ENCODE peak calls at places on chromosomes 6 and 20, in nine cellular contexts. One of them, this sample, is unnamed.
A peak's percentile ranks its signal among the peaks of the same experiment; 100 is the strongest.

GRCh38 chr20:62382306-62383198 is 4.4 kb upstream of the RPS21 start:
- DNase-seq in BE2C: peak; percentile 88
- DNase-seq in heart right ventricle: peak; percentile 76
- DNase-seq in left ventricle myocardium inferior: peak; percentile 72
- DNase-seq in A549: no peak
- DNase-seq in GM10248: peak; percentile 86
- DNase-seq in mesenteric fat pad: no peak
- DNase-seq in midbrain: peak; percentile 48
- DNase-seq in fibroblast of the conjunctiva: peak; percentile 47
- DNase-seq in this sample: peak; percentile 81

GRCh38 chr20:11195899-11196558 is 522.2 kb upstream of the JAG1 start:
- DNase-seq in A549: peak; percentile 18
- DNase-seq in GM10248: no peak
- DNase-seq in fibroblast of the conjunctiva: no peak
- DNase-seq in left ventricle myocardium inferior: no peak
- DNase-seq in BE2C: no peak
- DNase-seq in mesenteric fat pad: no peak
- DNase-seq in heart right ventricle: no peak
- DNase-seq in midbrain: no peak
- DNase-seq in this sample: no peak

GRCh38 chr6:159760602-159761057 is 1.2 kb upstream of the ACAT2 start:
- DNase-seq in mesenteric fat pad: no peak
- DNase-seq in A549: no peak
- DNase-seq in BE2C: no peak
- DNase-seq in heart right ventricle: no peak
- DNase-seq in left ventricle myocardium inferior: no peak
- DNase-seq in midbrain: no peak
- DNase-seq in fibroblast of the conjunctiva: no peak
- DNase-seq in GM10248: no peak
- DNase-seq in this sample: no peak

GRCh38 chr20:20083796-20084195 is 31.5 kb downstream of the CFAP61 start:
- DNase-seq in heart right ventricle: no peak
- DNase-seq in A549: peak; percentile 29
- DNase-seq in BE2C: no peak
- DNase-seq in GM10248: peak; percentile 46
- DNase-seq in midbrain: peak; percentile 64
- DNase-seq in left ventricle myocardium inferior: no peak
- DNase-seq in mesenteric fat pad: no peak
- DNase-seq in fibroblast of the conjunctiva: no peak
- DNase-seq in this sample: peak; percentile 73

GRCh38 chr20:38745757-38746156 is 2.5 kb upstream of the ACTR5 start:
- DNase-seq in midbrain: no peak
- DNase-seq in A549: no peak
- DNase-seq in heart right ventricle: no peak
- DNase-seq in fibroblast of the conjunctiva: no peak
- DNase-seq in BE2C: no peak
- DNase-seq in left ventricle myocardium inferior: no peak
- DNase-seq in GM10248: no peak
- DNase-seq in mesenteric fat pad: no peak
- DNase-seq in this sample: no peak

GRCh38 chr6:41894366-41895299 is 542 bp downstream of the USP49 start:
- DNase-seq in mesenteric fat pad: no peak
- DNase-seq in GM10248: no peak
- DNase-seq in BE2C: peak; percentile 7
- DNase-seq in heart right ventricle: no peak
- DNase-seq in left ventricle myocardium inferior: no peak
- DNase-seq in A549: no peak
- DNase-seq in midbrain: peak; percentile 74
- DNase-seq in fibroblast of the conjunctiva: no peak
- DNase-seq in this sample: peak; percentile 55

GRCh38 chr6:63910863-63911665 is 275.5 kb downstream of the PHF3 start:
- DNase-seq in mesenteric fat pad: no peak
- DNase-seq in GM10248: no peak
- DNase-seq in fibroblast of the conjunctiva: no peak
- DNase-seq in A549: no peak
- DNase-seq in midbrain: no peak
- DNase-seq in left ventricle myocardium inferior: no peak
- DNase-seq in BE2C: no peak
- DNase-seq in heart right ventricle: no peak
- DNase-seq in this sample: no peak

GRCh38 chr20:56986931-56987720 is 279.3 kb downstream of the BMP7 start:
- DNase-seq in midbrain: no peak
- DNase-seq in BE2C: no peak
- DNase-seq in A549: no peak
- DNase-seq in heart right ventricle: no peak
- DNase-seq in mesenteric fat pad: no peak
- DNase-seq in left ventricle myocardium inferior: no peak
- DNase-seq in fibroblast of the conjunctiva: no peak
- DNase-seq in GM10248: no peak
- DNase-seq in this sample: no peak

GRCh38 chr20:34220581-34220980 is 20.6 kb upstream of the ASIP start:
- DNase-seq in GM10248: no peak
- DNase-seq in midbrain: no peak
- DNase-seq in left ventricle myocardium inferior: no peak
- DNase-seq in fibroblast of the conjunctiva: no peak
- DNase-seq in mesenteric fat pad: no peak
- DNase-seq in A549: no peak
- DNase-seq in heart right ventricle: no peak
- DNase-seq in BE2C: no peak
- DNase-seq in this sample: no peak

GRCh38 chr6:119318730-119319129 is 30.8 kb downstream of the MAN1A1 start:
- DNase-seq in mesenteric fat pad: no peak
- DNase-seq in midbrain: no peak
- DNase-seq in BE2C: no peak
- DNase-seq in GM10248: no peak
- DNase-seq in A549: no peak
- DNase-seq in fibroblast of the conjunctiva: no peak
- DNase-seq in heart right ventricle: no peak
- DNase-seq in left ventricle myocardium inferior: no peak
- DNase-seq in this sample: no peak

GRCh38 chr6:25882066-25882496 is 8.0 kb upstream of the SLC17A3 start:
- DNase-seq in mesenteric fat pad: peak; percentile 86
- DNase-seq in A549: peak; percentile 10
- DNase-seq in heart right ventricle: peak; percentile 14
- DNase-seq in BE2C: peak; percentile 4
- DNase-seq in left ventricle myocardium inferior: peak; percentile 13
- DNase-seq in fibroblast of the conjunctiva: no peak
- DNase-seq in GM10248: peak; percentile 12
- DNase-seq in midbrain: no peak
- DNase-seq in this sample: no peak

GRCh38 chr6:3208096-3208774 is 19.2 kb downstream of the TUBB2B start:
- DNase-seq in left ventricle myocardium inferior: no peak
- DNase-seq in BE2C: no peak
- DNase-seq in midbrain: no peak
- DNase-seq in GM10248: no peak
- DNase-seq in fibroblast of the conjunctiva: peak; percentile 79
- DNase-seq in heart right ventricle: no peak
- DNase-seq in A549: no peak
- DNase-seq in mesenteric fat pad: no peak
- DNase-seq in this sample: no peak

GRCh38 chr6:127956260-127956888 is 55.5 kb upstream of the THEMIS start:
- DNase-seq in A549: no peak
- DNase-seq in GM10248: no peak
- DNase-seq in midbrain: no peak
- DNase-seq in heart right ventricle: no peak
- DNase-seq in fibroblast of the conjunctiva: no peak
- DNase-seq in mesenteric fat pad: no peak
- DNase-seq in left ventricle myocardium inferior: no peak
- DNase-seq in BE2C: no peak
- DNase-seq in this sample: no peak

GRCh38 chr6:257774-258173 is 34.5 kb upstream of the DUSP22 start:
- DNase-seq in midbrain: no peak
- DNase-seq in GM10248: no peak
- DNase-seq in BE2C: no peak
- DNase-seq in left ventricle myocardium inferior: no peak
- DNase-seq in A549: no peak
- DNase-seq in heart right ventricle: no peak
- DNase-seq in mesenteric fat pad: no peak
- DNase-seq in fibroblast of the conjunctiva: no peak
- DNase-seq in this sample: no peak

GRCh38 chr6:15268130-15268908 is 22.4 kb downstream of the JARID2 start:
- DNase-seq in fibroblast of the conjunctiva: no peak
- DNase-seq in left ventricle myocardium inferior: no peak
- DNase-seq in BE2C: no peak
- DNase-seq in A549: no peak
- DNase-seq in heart right ventricle: no peak
- DNase-seq in midbrain: peak; percentile 30
- DNase-seq in GM10248: no peak
- DNase-seq in mesenteric fat pad: no peak
- DNase-seq in this sample: no peak

GRCh38 chr6:4957521-4958231 is 46.2 kb downstream of the RPP40 start:
- DNase-seq in midbrain: no peak
- DNase-seq in A549: no peak
- DNase-seq in fibroblast of the conjunctiva: no peak
- DNase-seq in GM10248: no peak
- DNase-seq in left ventricle myocardium inferior: no peak
- DNase-seq in heart right ventricle: no peak
- DNase-seq in BE2C: no peak
- DNase-seq in mesenteric fat pad: peak; percentile 55
- DNase-seq in this sample: no peak